ENCODE peak calls at places on chromosomes 6 and 20, in ten cellular contexts. R is cardiac muscle cell, I is progenitor cell of endocrine pancreas, M is stomach, X is fibroblast of the aortic adventitia, J is omental fat pad, G is nephron progenitor cell, U is endothelial cell, Y is Peyer's patch, V is fibroblast of pulmonary artery. O is an unnamed sample.

GRCh38 chr6:4021862-4022715 is 56.8 kb downstream of the FAM217A start:
- DNase-seq in R (no peak), G (no peak), Y (no peak), M (no peak), I (no peak), V (peak), U (no peak), J (no peak), X (peak), O (no peak)

GRCh38 chr6:49462071-49462470 is 982 bp downstream of the MMUT start:
- DNase-seq in U (no peak), R (peak), M (no peak), Y (no peak), V (no peak), J (no peak), G (no peak), X (peak), I (no peak), O (peak)

GRCh38 chr6:122609881-122610689 is at the start of gene PKIB:
- DNase-seq in J (peak), U (peak), X (peak), G (peak), M (peak), Y (peak), V (peak), R (peak), I (peak), O (peak)

GRCh38 chr20:49484180-49485140 is 2.0 kb upstream of the KCNB1 start:
- DNase-seq in Y (peak), G (peak), V (peak), J (peak), R (peak), I (peak), X (peak), U (peak), M (peak), O (peak)

GRCh38 chr6:63813531-63813930 is 177.9 kb downstream of the PHF3 start:
- DNase-seq in I (no peak), R (no peak), X (no peak), U (no peak), J (no peak), Y (no peak), G (no peak), V (no peak), M (no peak), O (no peak)

GRCh38 chr20:7459123-7459522 is 481.1 kb downstream of the HAO1 start:
- DNase-seq in R (peak), G (no peak), U (no peak), X (peak), Y (no peak), V (peak), J (no peak), I (no peak), M (no peak), O (no peak)

GRCh38 chr6:3484240-3484639 is 27.4 kb upstream of the SLC22A23 start:
- DNase-seq in R (peak), G (no peak), I (no peak), Y (no peak), X (peak), M (no peak), V (peak), J (no peak), U (no peak), O (peak)

GRCh38 chr6:84652356-84653026 is 111.9 kb downstream of the TBX18 start:
- DNase-seq in G (no peak), R (peak), I (no peak), V (peak), Y (no peak), X (peak), J (no peak), U (no peak), M (no peak), O (peak)

GRCh38 chr6:32854376-32855178 is 585 bp downstream of the PSMB9 start:
- DNase-seq in G (no peak), X (peak), U (no peak), M (peak), J (no peak), V (peak), R (peak), I (no peak), Y (peak), O (peak)

GRCh38 chr6:32151131-32151884 is 431 bp downstream of the PRRT1 start:
- DNase-seq in J (no peak), U (no peak), Y (no peak), R (no peak), X (no peak), V (no peak), G (no peak), I (no peak), M (no peak), O (no peak)

GRCh38 chr20:39777610-39778009 is 815.5 kb downstream of the DHX35 start:
- DNase-seq in U (no peak), Y (no peak), G (no peak), I (no peak), V (no peak), M (no peak), R (no peak), J (no peak), X (no peak), O (no peak)

GRCh38 chr20:39778431-39778830 is 816.3 kb downstream of the DHX35 start:
- DNase-seq in I (no peak), V (no peak), U (no peak), G (no peak), J (no peak), R (no peak), M (no peak), X (no peak), Y (no peak), O (no peak)

GRCh38 chr20:39775110-39775509 is 813.0 kb downstream of the DHX35 start:
- DNase-seq in V (peak), X (peak), R (peak), Y (peak), M (no peak), G (no peak), J (peak), U (no peak), I (no peak), O (no peak)

GRCh38 chr20:39773380-39774000 is 811.3 kb downstream of the DHX35 start:
- DNase-seq in Y (no peak), U (no peak), V (no peak), I (no peak), X (peak), R (no peak), M (no peak), J (no peak), G (no peak), O (no peak)

GRCh38 chr20:39778847-39779641 is 816.9 kb downstream of the DHX35 start:
- DNase-seq in I (no peak), Y (no peak), G (no peak), V (no peak), M (no peak), J (no peak), X (peak), U (no peak), R (no peak), O (no peak)
- TF ChIP-seq CTCF in I (no peak), Y (no peak), G (no peak), V (no peak), M (no peak), J (no peak), X (peak), U (no peak), R (no peak), O (no peak)

GRCh38 chr6:12051861-12052368 is 39.8 kb downstream of the HIVEP1 start:
- DNase-seq in J (no peak), X (no peak), I (no peak), G (no peak), M (no peak), V (no peak), U (no peak), R (no peak), Y (peak), O (peak)
- TF ChIP-seq CTCF in J (no peak), X (no peak), I (no peak), G (no peak), M (no peak), V (no peak), U (no peak), R (no peak), Y (no peak), O (no peak)

GRCh38 chr6:136774228-136775041 is 17.8 kb downstream of the MAP3K5 start:
- DNase-seq in M (no peak), X (peak), U (no peak), R (peak), G (no peak), J (no peak), I (no peak), V (peak), Y (no peak), O (peak)
- TF ChIP-seq CTCF in M (no peak), X (no peak), U (no peak), R (no peak), G (no peak), J (no peak), I (no peak), V (no peak), Y (no peak), O (no peak)

DNA sequence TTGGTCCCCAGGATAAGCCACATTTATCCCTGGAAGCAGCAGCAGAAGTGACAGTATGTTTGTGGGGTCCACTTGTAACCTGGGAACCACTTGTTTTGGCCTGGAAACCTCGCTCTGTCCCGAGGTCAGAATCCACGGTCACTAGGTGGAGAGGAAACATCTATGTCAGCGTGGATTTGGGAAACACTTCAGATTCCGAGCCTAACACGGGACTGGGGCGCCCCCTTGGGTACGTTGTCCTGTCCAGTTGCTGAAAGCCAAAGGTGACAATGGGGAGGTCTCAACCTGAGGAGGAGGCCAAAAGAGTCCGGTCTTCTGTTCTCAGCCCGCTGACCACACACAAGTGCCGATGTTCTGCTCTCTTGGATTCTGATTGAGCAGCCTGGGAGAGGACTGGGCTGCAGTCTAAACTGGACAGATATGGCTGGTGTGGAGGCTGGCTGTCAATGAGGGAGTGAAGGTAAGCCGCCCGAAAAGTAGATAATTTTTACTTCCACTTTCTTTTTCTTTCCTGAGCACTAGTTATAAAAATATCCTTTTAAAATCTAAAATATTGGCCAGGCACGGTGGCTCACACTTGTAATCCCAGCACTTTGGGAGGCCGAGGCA is 4.9 kb upstream of the ZFP57 start:
- DNase-seq in U (peak), X (no peak), Y (no peak), V (peak), R (peak), M (no peak), G (peak), J (no peak), I (no peak), O (no peak)
- TF ChIP-seq CTCF in U (no peak), X (no peak), Y (no peak), V (peak), R (peak), M (no peak), G (no peak), J (no peak), I (peak), O (no peak)

GRCh38 chr6:29720863-29721262 is 2.4 kb upstream of the HLA-F start:
- DNase-seq in R (no peak), I (no peak), Y (peak), G (no peak), J (no peak), M (no peak), X (no peak), U (no peak), V (no peak), O (no peak)
- TF ChIP-seq CTCF in R (no peak), I (peak), Y (peak), G (no peak), J (no peak), M (no peak), X (no peak), U (no peak), V (no peak), O (no peak)

GRCh38 chr6:68197356-68197755 is 437.7 kb upstream of the ADGRB3 start:
- DNase-seq in R (peak), J (no peak), M (no peak), X (peak), G (no peak), V (peak), I (no peak), Y (no peak), U (no peak), O (no peak)

GRCh38 chr6:68192988-68193387 is 442.1 kb upstream of the ADGRB3 start:
- DNase-seq in U (no peak), I (no peak), M (no peak), R (no peak), X (no peak), G (no peak), Y (no peak), J (no peak), V (no peak), O (no peak)

GRCh38 chr6:68200929-68201328 is 434.2 kb upstream of the ADGRB3 start:
- DNase-seq in Y (no peak), R (no peak), I (no peak), V (no peak), M (no peak), J (no peak), U (no peak), G (no peak), X (no peak), O (no peak)

GRCh38 chr6:68194846-68195478 is 440.1 kb upstream of the ADGRB3 start:
- DNase-seq in U (no peak), G (no peak), X (no peak), M (no peak), Y (no peak), V (no peak), I (no peak), J (no peak), R (peak), O (no peak)

DNA sequence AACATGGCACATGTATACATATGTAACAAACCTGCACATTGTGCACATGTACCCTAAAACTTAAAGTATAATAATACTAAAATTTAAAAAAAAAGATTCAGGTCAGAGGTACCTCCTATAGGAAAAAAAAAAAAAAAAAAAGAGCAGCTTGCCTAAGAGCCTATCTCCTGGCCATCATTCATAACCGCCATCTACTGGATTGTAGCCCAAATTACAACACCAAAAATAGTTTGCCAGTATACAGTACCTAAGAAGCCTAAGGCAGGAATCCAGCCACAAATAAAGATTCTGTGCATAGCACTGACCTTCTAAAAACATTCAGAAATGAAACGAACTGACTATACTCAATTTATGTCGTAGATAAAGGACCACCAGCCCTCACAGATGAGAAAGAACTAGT is 438.4 kb upstream of the ADGRB3 start:
- DNase-seq in J (no peak), R (peak), M (no peak), Y (no peak), I (no peak), V (peak), U (no peak), G (no peak), X (peak), O (no peak)
- TF ChIP-seq CTCF in J (no peak), R (no peak), M (no peak), Y (no peak), I (no peak), V (peak), U (no peak), G (no peak), X (peak), O (no peak)

GRCh38 chr6:88165877-88166492 is at the start of gene CNR1:
- DNase-seq in U (peak), X (no peak), R (peak), G (peak), Y (peak), M (peak), V (peak), J (no peak), I (peak), O (no peak)
- TF ChIP-seq CTCF in U (no peak), X (no peak), R (no peak), G (no peak), Y (no peak), M (no peak), V (no peak), J (no peak), I (peak), O (no peak)

GRCh38 chr20:9467995-9468394 is 46.4 kb upstream of the LAMP5 start:
- DNase-seq in M (no peak), Y (no peak), U (peak), G (peak), V (no peak), J (no peak), X (no peak), I (no peak), R (no peak), O (no peak)
- TF ChIP-seq CTCF in M (no peak), Y (peak), U (peak), G (peak), V (peak), J (no peak), X (peak), I (peak), R (peak), O (peak)

GRCh38 chr20:34016736-34017135 is 23.0 kb downstream of the RALY start:
- DNase-seq in U (no peak), X (no peak), M (no peak), Y (no peak), I (no peak), G (no peak), V (no peak), R (no peak), J (no peak), O (no peak)
- TF ChIP-seq CTCF in U (no peak), X (no peak), M (no peak), Y (no peak), I (no peak), G (no peak), V (no peak), R (no peak), J (no peak), O (no peak)

DNA sequence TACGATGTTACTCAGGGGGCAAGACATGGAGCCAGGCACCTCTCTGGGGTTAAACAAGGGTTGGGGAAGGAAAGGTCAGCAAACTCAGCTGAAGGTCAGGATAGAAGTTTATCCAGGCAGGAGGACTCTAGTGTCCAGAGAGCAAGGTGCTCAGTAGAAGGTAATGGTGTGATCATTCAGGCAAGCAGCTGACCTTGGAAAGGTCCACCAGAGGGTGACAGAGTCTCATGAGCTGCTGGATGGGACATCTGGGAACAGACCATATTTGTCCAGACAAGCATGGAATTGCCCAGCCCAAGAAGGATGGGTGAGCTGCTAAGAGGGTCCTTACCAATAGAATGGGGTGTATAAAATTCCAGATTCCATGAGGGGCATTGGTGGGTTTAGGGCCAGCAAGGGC is 89.5 kb downstream of the MAP3K7 start:
- DNase-seq in Y (no peak), J (no peak), X (no peak), R (no peak), V (no peak), G (no peak), U (no peak), M (no peak), I (no peak), O (no peak)
- TF ChIP-seq CTCF in Y (no peak), J (no peak), X (no peak), R (no peak), V (peak), G (peak), U (no peak), M (peak), I (no peak), O (no peak)